ENCODE peak calls at places on chromosomes 16 and 17, in ten cellular contexts. One of them, this sample, is unnamed.

GRCh38 chr16:3067929-3068288 is 2.5 kb downstream of the IL32 start:
- DNase-seq in IMR-90: no peak
- DNase-seq in Peyer's patch: no peak
- DNase-seq in right lobe of liver: no peak
- DNase-seq in GM12891: no peak
- DNase-seq in ovary: no peak
- DNase-seq in breast epithelium: no peak
- DNase-seq in endothelial cell of umbilical vein: no peak
- DNase-seq in A549: no peak
- DNase-seq in heart left ventricle: no peak
- DNase-seq in this sample: no peak

GRCh38 chr16:49856741-49857330 is 924 bp upstream of the ZNF423 start:
- DNase-seq in GM12891: no peak
- DNase-seq in A549: peak
- DNase-seq in Peyer's patch: peak
- DNase-seq in right lobe of liver: peak
- DNase-seq in breast epithelium: peak
- DNase-seq in endothelial cell of umbilical vein: peak
- DNase-seq in IMR-90: peak
- DNase-seq in heart left ventricle: peak
- DNase-seq in ovary: peak
- DNase-seq in this sample: peak

GRCh38 chr16:14057878-14058382 is 13.2 kb upstream of the MRTFB start:
- DNase-seq in GM12891: no peak
- DNase-seq in right lobe of liver: no peak
- DNase-seq in heart left ventricle: peak
- DNase-seq in A549: no peak
- DNase-seq in ovary: peak
- DNase-seq in breast epithelium: no peak
- DNase-seq in Peyer's patch: no peak
- DNase-seq in endothelial cell of umbilical vein: peak
- DNase-seq in IMR-90: no peak
- DNase-seq in this sample: no peak

GRCh38 chr17:1239210-1239609 is 31.0 kb upstream of the BHLHA9 start:
- DNase-seq in endothelial cell of umbilical vein: no peak
- DNase-seq in A549: no peak
- DNase-seq in ovary: no peak
- DNase-seq in right lobe of liver: no peak
- DNase-seq in IMR-90: peak
- DNase-seq in GM12891: no peak
- DNase-seq in heart left ventricle: no peak
- DNase-seq in breast epithelium: no peak
- DNase-seq in Peyer's patch: no peak
- DNase-seq in this sample: no peak

GRCh38 chr17:40551091-40551873 is 14.0 kb downstream of the CCR7 start:
- DNase-seq in heart left ventricle: peak
- DNase-seq in IMR-90: peak
- DNase-seq in breast epithelium: peak
- DNase-seq in ovary: peak
- DNase-seq in GM12891: no peak
- DNase-seq in right lobe of liver: peak
- DNase-seq in A549: peak
- DNase-seq in endothelial cell of umbilical vein: no peak
- DNase-seq in Peyer's patch: peak
- DNase-seq in this sample: peak

GRCh38 chr16:67943619-67944503 is at the start of gene LCAT:
- DNase-seq in Peyer's patch: no peak
- DNase-seq in heart left ventricle: peak
- DNase-seq in A549: no peak
- DNase-seq in breast epithelium: no peak
- DNase-seq in GM12891: no peak
- DNase-seq in endothelial cell of umbilical vein: no peak
- DNase-seq in right lobe of liver: peak
- DNase-seq in ovary: peak
- DNase-seq in IMR-90: no peak
- DNase-seq in this sample: no peak

GRCh38 chr16:3465911-3466584 is 22.6 kb downstream of the NAA60 start:
- DNase-seq in endothelial cell of umbilical vein: no peak
- DNase-seq in Peyer's patch: no peak
- DNase-seq in ovary: no peak
- DNase-seq in GM12891: no peak
- DNase-seq in A549: no peak
- DNase-seq in right lobe of liver: no peak
- DNase-seq in heart left ventricle: no peak
- DNase-seq in IMR-90: no peak
- DNase-seq in breast epithelium: no peak
- DNase-seq in this sample: no peak

GRCh38 chr17:76558210-76559095 is 18.6 kb downstream of the PRCD start:
- DNase-seq in A549: peak
- DNase-seq in IMR-90: peak
- DNase-seq in ovary: no peak
- DNase-seq in Peyer's patch: no peak
- DNase-seq in breast epithelium: no peak
- DNase-seq in heart left ventricle: no peak
- DNase-seq in endothelial cell of umbilical vein: peak
- DNase-seq in right lobe of liver: no peak
- DNase-seq in GM12891: no peak
- DNase-seq in this sample: no peak

GRCh38 chr17:2107506-2107905 is 52.6 kb downstream of the HIC1 start:
- DNase-seq in endothelial cell of umbilical vein: no peak
- DNase-seq in A549: no peak
- DNase-seq in heart left ventricle: peak
- DNase-seq in Peyer's patch: no peak
- DNase-seq in GM12891: no peak
- DNase-seq in IMR-90: no peak
- DNase-seq in breast epithelium: no peak
- DNase-seq in right lobe of liver: no peak
- DNase-seq in ovary: no peak
- DNase-seq in this sample: peak

GRCh38 chr16:55678061-55678935 is 22.5 kb downstream of the SLC6A2 start:
- DNase-seq in Peyer's patch: no peak
- DNase-seq in IMR-90: no peak
- DNase-seq in ovary: no peak
- DNase-seq in GM12891: no peak
- DNase-seq in A549: no peak
- DNase-seq in breast epithelium: no peak
- DNase-seq in right lobe of liver: no peak
- DNase-seq in endothelial cell of umbilical vein: no peak
- DNase-seq in heart left ventricle: no peak
- DNase-seq in this sample: no peak

DNA sequence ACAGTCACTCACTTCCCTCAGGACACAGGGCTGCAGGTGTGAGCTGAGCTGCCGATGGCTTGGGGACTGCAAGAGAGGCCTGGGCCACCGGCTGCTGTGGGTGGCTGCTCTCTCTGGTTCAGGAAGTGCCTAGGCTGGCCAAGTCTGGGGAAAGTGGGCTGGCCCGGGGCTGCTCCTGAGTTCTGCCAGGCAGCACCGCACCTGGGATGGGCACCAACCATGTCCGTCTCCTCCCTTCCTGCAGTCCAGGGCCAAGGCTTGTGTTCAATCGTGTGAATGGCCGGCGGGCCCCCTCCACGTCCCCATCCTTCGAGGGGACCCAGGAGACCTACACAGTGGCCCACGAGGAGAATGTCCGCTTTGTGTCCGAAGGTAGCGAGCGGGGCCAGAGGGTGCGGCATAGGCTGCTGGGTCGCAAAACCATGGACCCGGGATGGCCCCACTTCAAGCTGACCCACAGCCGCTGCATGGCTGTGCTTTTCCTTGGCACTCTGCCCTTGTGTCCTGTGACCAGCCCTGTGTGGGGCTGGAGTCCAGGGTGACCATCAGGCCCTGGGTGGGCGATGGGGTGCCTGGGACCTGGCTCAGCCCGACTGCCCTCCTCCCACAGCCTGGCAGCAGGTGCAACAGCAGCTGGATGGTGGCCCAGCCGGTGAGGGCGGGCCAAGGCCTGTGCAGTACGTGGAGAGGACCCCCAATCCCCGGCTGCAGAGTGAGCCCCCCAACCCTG is 1.8 kb upstream of the WDR90 start:
- DNase-seq in GM12891: no peak
- DNase-seq in Peyer's patch: peak
- DNase-seq in A549: no peak
- DNase-seq in heart left ventricle: no peak
- DNase-seq in ovary: no peak
- DNase-seq in right lobe of liver: peak
- DNase-seq in endothelial cell of umbilical vein: no peak
- DNase-seq in IMR-90: no peak
- DNase-seq in breast epithelium: no peak
- DNase-seq in this sample: peak
- TF ChIP-seq POLR2A in GM12891: no peak
- TF ChIP-seq POLR2A in Peyer's patch: peak
- TF ChIP-seq POLR2A in A549: no peak
- TF ChIP-seq POLR2A in heart left ventricle: no peak
- TF ChIP-seq POLR2A in ovary: no peak
- TF ChIP-seq POLR2A in right lobe of liver: peak
- TF ChIP-seq POLR2A in endothelial cell of umbilical vein: no peak
- TF ChIP-seq POLR2A in IMR-90: no peak
- TF ChIP-seq POLR2A in breast epithelium: no peak
- TF ChIP-seq POLR2A in this sample: no peak

GRCh38 chr17:7549401-7550055 is 670 bp downstream of the TNFSF12 start:
- DNase-seq in ovary: no peak
- DNase-seq in Peyer's patch: peak
- DNase-seq in endothelial cell of umbilical vein: no peak
- DNase-seq in breast epithelium: no peak
- DNase-seq in right lobe of liver: no peak
- DNase-seq in heart left ventricle: no peak
- DNase-seq in A549: peak
- DNase-seq in IMR-90: no peak
- DNase-seq in GM12891: peak
- DNase-seq in this sample: peak

GRCh38 chr17:7552621-7553051 is 3.8 kb downstream of the TNFSF12 start:
- DNase-seq in endothelial cell of umbilical vein: no peak
- DNase-seq in GM12891: peak
- DNase-seq in right lobe of liver: no peak
- DNase-seq in breast epithelium: no peak
- DNase-seq in ovary: no peak
- DNase-seq in IMR-90: no peak
- DNase-seq in A549: no peak
- DNase-seq in heart left ventricle: no peak
- DNase-seq in Peyer's patch: no peak
- DNase-seq in this sample: no peak

GRCh38 chr17:7550359-7550758 is 1.5 kb downstream of the TNFSF12 start:
- DNase-seq in IMR-90: no peak
- DNase-seq in Peyer's patch: no peak
- DNase-seq in A549: no peak
- DNase-seq in heart left ventricle: no peak
- DNase-seq in ovary: no peak
- DNase-seq in breast epithelium: no peak
- DNase-seq in right lobe of liver: no peak
- DNase-seq in GM12891: no peak
- DNase-seq in endothelial cell of umbilical vein: no peak
- DNase-seq in this sample: no peak

GRCh38 chr17:7551396-7551795 is 2.5 kb downstream of the TNFSF12 start:
- DNase-seq in Peyer's patch: no peak
- DNase-seq in right lobe of liver: no peak
- DNase-seq in GM12891: no peak
- DNase-seq in A549: no peak
- DNase-seq in breast epithelium: no peak
- DNase-seq in ovary: no peak
- DNase-seq in endothelial cell of umbilical vein: no peak
- DNase-seq in heart left ventricle: no peak
- DNase-seq in IMR-90: no peak
- DNase-seq in this sample: no peak

GRCh38 chr17:7548585-7549400 is at the start of gene TNFSF12:
- DNase-seq in A549: peak
- DNase-seq in right lobe of liver: peak
- DNase-seq in GM12891: peak
- DNase-seq in ovary: peak
- DNase-seq in breast epithelium: peak
- DNase-seq in IMR-90: peak
- DNase-seq in heart left ventricle: peak
- DNase-seq in endothelial cell of umbilical vein: peak
- DNase-seq in Peyer's patch: peak
- DNase-seq in this sample: peak
- TF ChIP-seq POLR2A in A549: peak
- TF ChIP-seq POLR2A in right lobe of liver: peak
- TF ChIP-seq POLR2A in GM12891: no peak
- TF ChIP-seq POLR2A in ovary: no peak
- TF ChIP-seq POLR2A in breast epithelium: no peak
- TF ChIP-seq POLR2A in IMR-90: no peak
- TF ChIP-seq POLR2A in heart left ventricle: no peak
- TF ChIP-seq POLR2A in endothelial cell of umbilical vein: peak
- TF ChIP-seq POLR2A in Peyer's patch: peak
- TF ChIP-seq POLR2A in this sample: no peak

GRCh38 chr17:5705876-5706420 is 121.6 kb upstream of the NLRP1 start:
- DNase-seq in heart left ventricle: no peak
- DNase-seq in Peyer's patch: no peak
- DNase-seq in right lobe of liver: no peak
- DNase-seq in endothelial cell of umbilical vein: no peak
- DNase-seq in GM12891: no peak
- DNase-seq in IMR-90: no peak
- DNase-seq in breast epithelium: no peak
- DNase-seq in A549: no peak
- DNase-seq in ovary: no peak
- DNase-seq in this sample: no peak

GRCh38 chr17:5706835-5707234 is 122.5 kb upstream of the NLRP1 start:
- DNase-seq in A549: peak
- DNase-seq in breast epithelium: peak
- DNase-seq in heart left ventricle: peak
- DNase-seq in GM12891: peak
- DNase-seq in endothelial cell of umbilical vein: peak
- DNase-seq in ovary: peak
- DNase-seq in right lobe of liver: no peak
- DNase-seq in IMR-90: peak
- DNase-seq in Peyer's patch: peak
- DNase-seq in this sample: peak

GRCh38 chr17:5707482-5707881 is 123.2 kb upstream of the NLRP1 start:
- DNase-seq in endothelial cell of umbilical vein: no peak
- DNase-seq in IMR-90: no peak
- DNase-seq in Peyer's patch: no peak
- DNase-seq in A549: no peak
- DNase-seq in heart left ventricle: no peak
- DNase-seq in breast epithelium: no peak
- DNase-seq in ovary: no peak
- DNase-seq in GM12891: no peak
- DNase-seq in right lobe of liver: no peak
- DNase-seq in this sample: no peak

GRCh38 chr17:5711344-5711743 is 127.0 kb upstream of the NLRP1 start:
- DNase-seq in ovary: no peak
- DNase-seq in Peyer's patch: no peak
- DNase-seq in breast epithelium: no peak
- DNase-seq in IMR-90: no peak
- DNase-seq in right lobe of liver: no peak
- DNase-seq in A549: no peak
- DNase-seq in GM12891: no peak
- DNase-seq in heart left ventricle: no peak
- DNase-seq in endothelial cell of umbilical vein: no peak
- DNase-seq in this sample: no peak

GRCh38 chr17:5708344-5708743 is 124.0 kb upstream of the NLRP1 start:
- DNase-seq in ovary: no peak
- DNase-seq in A549: no peak
- DNase-seq in GM12891: no peak
- DNase-seq in heart left ventricle: no peak
- DNase-seq in right lobe of liver: no peak
- DNase-seq in endothelial cell of umbilical vein: no peak
- DNase-seq in IMR-90: no peak
- DNase-seq in breast epithelium: no peak
- DNase-seq in Peyer's patch: no peak
- DNase-seq in this sample: no peak
- TF ChIP-seq POLR2A in ovary: no peak
- TF ChIP-seq POLR2A in A549: no peak
- TF ChIP-seq POLR2A in GM12891: no peak
- TF ChIP-seq POLR2A in heart left ventricle: no peak
- TF ChIP-seq POLR2A in right lobe of liver: no peak
- TF ChIP-seq POLR2A in endothelial cell of umbilical vein: no peak
- TF ChIP-seq POLR2A in IMR-90: no peak
- TF ChIP-seq POLR2A in breast epithelium: no peak
- TF ChIP-seq POLR2A in Peyer's patch: no peak
- TF ChIP-seq POLR2A in this sample: no peak

GRCh38 chr17:59842901-59843652 is 49.7 kb downstream of the TUBD1 start:
- DNase-seq in A549: peak
- DNase-seq in GM12891: no peak
- DNase-seq in endothelial cell of umbilical vein: peak
- DNase-seq in ovary: peak
- DNase-seq in heart left ventricle: no peak
- DNase-seq in IMR-90: peak
- DNase-seq in Peyer's patch: peak
- DNase-seq in breast epithelium: peak
- DNase-seq in right lobe of liver: peak
- DNase-seq in this sample: peak
- TF ChIP-seq POLR2A in A549: peak
- TF ChIP-seq POLR2A in GM12891: peak
- TF ChIP-seq POLR2A in endothelial cell of umbilical vein: peak
- TF ChIP-seq POLR2A in ovary: no peak
- TF ChIP-seq POLR2A in heart left ventricle: no peak
- TF ChIP-seq POLR2A in IMR-90: peak
- TF ChIP-seq POLR2A in Peyer's patch: peak
- TF ChIP-seq POLR2A in breast epithelium: peak
- TF ChIP-seq POLR2A in right lobe of liver: peak
- TF ChIP-seq POLR2A in this sample: peak